ENCODE peak calls at places on chromosomes 2 and 18, in seven cellular contexts. N is HTR-8/SVneo, C is left lobe of liver, Y is non-pigmented ciliary epithelial cell, D is GM04504, Z is HS-27A, G is GDM1. K is an unnamed sample.

GRCh38 chr2:8584174-8585066 is 97.4 kb upstream of the ID2 start:
- DNase-seq in D (no peak), C (peak), Z (no peak), N (no peak), G (no peak), Y (no peak), K (no peak)

GRCh38 chr18:24818069-24818395 is 357.6 kb downstream of the HRH4 start:
- DNase-seq in D (no peak), G (no peak), C (no peak), N (no peak), Y (no peak), Z (no peak), K (no peak)

GRCh38 chr2:241493092-241493491 is 15.3 kb downstream of the STK25 start:
- DNase-seq in Y (no peak), D (no peak), N (no peak), Z (no peak), G (no peak), C (no peak), K (no peak)

GRCh38 chr2:202377308-202377736 is 1.2 kb downstream of the BMPR2 start:
- DNase-seq in N (no peak), G (no peak), D (no peak), Y (no peak), Z (no peak), C (peak), K (no peak)

GRCh38 chr18:379665-380356 is 112.0 kb upstream of the THOC1 start:
- DNase-seq in D (no peak), G (no peak), C (no peak), N (no peak), Y (no peak), Z (no peak), K (no peak)

GRCh38 chr2:225471039-225471438 is 71.5 kb downstream of the NYAP2 start:
- DNase-seq in Y (no peak), N (no peak), Z (no peak), D (no peak), G (no peak), C (no peak), K (no peak)

GRCh38 chr2:160278889-160279196 is 78.8 kb upstream of the ITGB6 start:
- DNase-seq in N (no peak), G (no peak), C (no peak), Z (no peak), D (no peak), Y (no peak), K (no peak)

GRCh38 chr2:146584316-146584715 is 1260.5 kb upstream of the ACVR2A start:
- DNase-seq in D (no peak), G (no peak), C (no peak), Z (no peak), Y (no peak), N (no peak), K (no peak)

GRCh38 chr2:223306371-223306770 is 254.4 kb downstream of the KCNE4 start:
- DNase-seq in Z (no peak), G (no peak), Y (no peak), C (no peak), D (no peak), N (no peak), K (peak)

GRCh38 chr2:25029183-25029554 is 12.7 kb upstream of the EFR3B start:
- DNase-seq in G (no peak), N (no peak), Y (no peak), C (no peak), D (no peak), Z (no peak), K (no peak)

GRCh38 chr2:19362652-19363473 is 4.4 kb upstream of the OSR1 start:
- DNase-seq in N (peak), Y (peak), Z (peak), C (peak), D (peak), G (peak), K (peak)

GRCh38 chr2:9736008-9736407 is 105.2 kb upstream of the YWHAQ start:
- DNase-seq in G (no peak), Z (no peak), C (no peak), N (no peak), Y (no peak), D (no peak), K (no peak)